ENCODE peak calls at places on chromosome 10, in seven cellular contexts. U is D341Med, A is H7, K is HFF-Myc, T is kidney epithelial cell, J is AML-193, O is Right ventricle myocardium superior. Z is an unnamed sample.
A peak's percentile ranks its signal among the peaks of the same experiment; 100 is the strongest.

GRCh38 chr10:96285331-96285752 is 14.0 kb upstream of the BLNK start:
- DNase-seq in O (no peak), U (no peak), A (peak; percentile 43), T (no peak), K (no peak), J (no peak), Z (no peak)

GRCh38 chr10:22489467-22489866 is 144.2 kb downstream of the SPAG6 start:
- DNase-seq in T (no peak), A (no peak), K (no peak), J (no peak), U (no peak), O (no peak), Z (no peak)

GRCh38 chr10:113285291-113285690 is 267.6 kb upstream of the HABP2 start:
- DNase-seq in A (no peak), T (no peak), K (no peak), U (no peak), O (no peak), J (no peak), Z (no peak)

GRCh38 chr10:91528768-91529167 is 104.1 kb downstream of the PPP1R3C start:
- DNase-seq in O (no peak), A (no peak), J (no peak), U (no peak), K (no peak), T (no peak), Z (no peak)

GRCh38 chr10:130246113-130246512 is 109.9 kb downstream of the GLRX3 start:
- DNase-seq in T (no peak), K (no peak), O (no peak), U (no peak), J (no peak), A (no peak), Z (no peak)

GRCh38 chr10:16904619-16905018 is 87.4 kb upstream of the RSU1 start:
- DNase-seq in T (no peak), U (no peak), K (peak; percentile 60), O (no peak), A (no peak), J (no peak), Z (peak; percentile 78)

GRCh38 chr10:133336131-133337078 is at the start of gene CALY:
- DNase-seq in A (peak; percentile 97), K (no peak), T (no peak), J (no peak), U (peak; percentile 72), O (peak; percentile 53), Z (peak; percentile 37)

GRCh38 chr10:71243756-71244637 is 31.6 kb downstream of the UNC5B start:
- DNase-seq in U (no peak), T (no peak), J (no peak), O (peak; percentile 45), K (no peak), A (no peak), Z (no peak)

GRCh38 chr10:73894245-73894971 is 16.5 kb upstream of the PLAU start:
- DNase-seq in T (peak; percentile 75), K (no peak), A (no peak), J (no peak), U (no peak), O (no peak), Z (no peak)

GRCh38 chr10:3452234-3452633 is 279.7 kb upstream of the PITRM1 start:
- DNase-seq in J (no peak), A (peak; percentile 37), U (no peak), K (peak; percentile 92), T (peak; percentile 83), O (no peak), Z (no peak)

GRCh38 chr10:93334901-93335312 is 147.2 kb downstream of the MYOF start:
- DNase-seq in K (peak; percentile 60), J (no peak), T (peak; percentile 34), A (no peak), U (no peak), O (no peak), Z (no peak)

GRCh38 chr10:97466755-97467154 is 20.8 kb downstream of the ZDHHC16 start:
- DNase-seq in J (no peak), T (peak; percentile 43), U (no peak), O (no peak), A (no peak), K (no peak), Z (no peak)

GRCh38 chr10:103277713-103278299 is 868 bp downstream of the INA start:
- DNase-seq in K (no peak), J (no peak), U (peak; percentile 30), T (no peak), O (no peak), A (peak; percentile 68), Z (no peak)

GRCh38 chr10:97127960-97128850 is 57.6 kb downstream of the SLIT1 start:
- DNase-seq in U (no peak), A (no peak), T (no peak), O (no peak), J (no peak), K (no peak), Z (no peak)

GRCh38 chr10:93566435-93567276 is at the start of gene FFAR4:
- DNase-seq in U (peak; percentile 43), K (no peak), O (peak; percentile 78), J (no peak), A (peak; percentile 86), T (no peak), Z (no peak)

GRCh38 chr10:110042181-110042580 is 34.4 kb downstream of the ADD3 start:
- DNase-seq in K (no peak), A (peak; percentile 19), J (no peak), O (no peak), T (peak; percentile 79), U (no peak), Z (no peak)

GRCh38 chr10:116403740-116404250 is 23.9 kb upstream of the PNLIPRP3 start:
- DNase-seq in A (no peak), T (no peak), O (no peak), J (no peak), K (peak; percentile 25), U (peak; percentile 20), Z (no peak)